ENCODE peak calls at places on chromosome 19, in four cellular contexts. A is pancreas, L is uterus, P is colonic mucosa. E is an unnamed sample.

GRCh38 chr19:43934055-43934984 is 762 bp downstream of the ZNF45 start:
- DNase-seq in A (no peak), L (no peak), P (no peak), E (no peak)

GRCh38 chr19:5621311-5621944 is 1.1 kb downstream of the SAFB2 start:
- DNase-seq in A (peak; percentile 32), L (peak; percentile 72), P (peak; percentile 27), E (no peak)

GRCh38 chr19:41753936-41754529 is 1.3 kb upstream of the CEACAM6 start:
- DNase-seq in A (peak; percentile 68), L (no peak), P (peak; percentile 86), E (peak; percentile 48)

GRCh38 chr19:39428309-39429112 is 7.2 kb downstream of the RPS16 start:
- DNase-seq in A (peak; percentile 43), L (peak; percentile 82), P (peak; percentile 25), E (peak; percentile 81)

GRCh38 chr19:47663911-47664771 is 49.1 kb upstream of the EHD2 start:
- DNase-seq in A (peak; percentile 36), L (peak; percentile 82), P (peak; percentile 44), E (peak; percentile 90)

GRCh38 chr19:17522988-17523872 is 11.8 kb downstream of the PGLS start:
- DNase-seq in A (no peak), L (no peak), P (peak; percentile 56), E (peak; percentile 77)

GRCh38 chr19:50897612-50898011 is 13.6 kb downstream of the KLK4 start:
- DNase-seq in A (no peak), L (no peak), P (no peak), E (no peak)

GRCh38 chr19:19270749-19271571 is 2.1 kb downstream of the TM6SF2 start:
- DNase-seq in A (no peak), L (no peak), P (no peak), E (no peak)

GRCh38 chr19:28359819-28360414 is 853.0 kb downstream of the UQCRFS1 start:
- DNase-seq in A (no peak), L (no peak), P (no peak), E (no peak)

GRCh38 chr19:7242601-7243258 is 51.5 kb downstream of the INSR start:
- DNase-seq in A (no peak), L (no peak), P (no peak), E (no peak)

GRCh38 chr19:30268601-30269000 is 103.6 kb upstream of the ZNF536 start:
- DNase-seq in A (no peak), L (no peak), P (no peak), E (no peak)

GRCh38 chr19:49799798-49800376 is 13.2 kb downstream of the FUZ start:
- DNase-seq in A (no peak), L (no peak), P (no peak), E (no peak)

GRCh38 chr19:49801401-49801888 is 11.6 kb downstream of the FUZ start:
- DNase-seq in A (no peak), L (peak; percentile 40), P (no peak), E (no peak)

GRCh38 chr19:49801966-49802661 is 11.0 kb downstream of the FUZ start:
- DNase-seq in A (peak; percentile 68), L (peak; percentile 93), P (peak; percentile 79), E (peak; percentile 96)

GRCh38 chr19:49799271-49799797 is 13.8 kb downstream of the FUZ start:
- DNase-seq in A (no peak), L (no peak), P (no peak), E (no peak)

GRCh38 chr19:49800771-49801170 is 12.3 kb downstream of the FUZ start:
- DNase-seq in A (no peak), L (no peak), P (no peak), E (no peak)
- TF ChIP-seq CTCF in A (no peak), L (no peak), P (no peak), E (no peak)

DNA sequence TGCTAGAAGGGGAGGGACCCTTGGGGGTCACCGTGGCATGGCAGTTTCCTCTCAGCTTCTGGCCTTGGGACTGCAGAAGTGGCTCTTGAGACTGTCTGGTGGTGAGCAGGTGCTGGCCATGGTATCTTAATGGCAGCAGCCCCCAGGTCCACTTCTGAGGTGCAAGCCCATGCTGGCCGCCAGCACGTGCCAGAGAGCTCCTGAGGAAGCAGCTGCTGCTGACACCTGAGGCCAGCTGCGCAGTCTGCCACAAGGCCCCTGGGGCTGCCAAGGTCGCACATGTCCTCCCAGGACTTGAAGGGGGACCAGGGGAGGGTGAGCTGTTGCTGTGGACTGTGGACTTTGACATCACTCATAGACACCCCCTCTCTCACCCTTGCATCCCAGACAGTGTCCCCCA is 48.0 kb downstream of the NFIX start:
- DNase-seq in A (no peak), L (no peak), P (no peak), E (no peak)
- H3K27ac ChIP-seq in A (no peak overlapping the region), L (no peak overlapping the region), P (no peak overlapping the region), E (peak overlapping the region; percentile 99)

DNA sequence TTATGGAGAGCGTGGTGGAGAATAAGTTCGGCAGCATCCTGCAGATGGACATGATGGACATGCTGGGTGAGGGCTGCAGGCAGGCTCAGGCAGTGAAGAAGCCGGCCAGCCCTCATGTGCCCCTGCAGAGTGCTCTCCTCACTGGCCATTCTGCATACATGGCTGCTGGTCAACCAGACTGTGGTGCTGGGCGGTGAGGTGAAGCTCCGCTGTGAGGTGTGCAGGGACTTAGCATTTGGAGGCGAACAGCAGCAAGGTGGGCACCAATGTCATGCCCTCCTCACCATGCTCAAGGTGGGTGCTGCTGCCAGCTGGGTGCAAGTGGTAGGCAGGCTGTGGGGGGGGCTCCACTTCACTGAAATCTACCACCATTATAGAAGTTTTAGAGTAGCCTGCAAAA is 5.7 kb upstream of the ZNF492 start:
- DNase-seq in A (no peak), L (no peak), P (no peak), E (no peak)
- H3K4me1 ChIP-seq in A (no peaks in the 10 kb centered on the region), L (no peaks in the 10 kb centered on the region), P (no peaks in the 10 kb centered on the region), E (no peaks in the 10 kb centered on the region)

GRCh38 chr19:2690856-2691255 is 11.6 kb downstream of the GNG7 start:
- DNase-seq in A (no peak), L (no peak), P (no peak), E (no peak)

GRCh38 chr19:2685204-2685704 is 17.2 kb downstream of the GNG7 start:
- DNase-seq in A (no peak), L (no peak), P (no peak), E (no peak)

GRCh38 chr19:2683430-2683995 is 19.0 kb downstream of the GNG7 start:
- DNase-seq in A (no peak), L (no peak), P (no peak), E (no peak)

GRCh38 chr19:2680808-2681207 is 21.7 kb downstream of the GNG7 start:
- DNase-seq in A (no peak), L (no peak), P (no peak), E (no peak)

DNA sequence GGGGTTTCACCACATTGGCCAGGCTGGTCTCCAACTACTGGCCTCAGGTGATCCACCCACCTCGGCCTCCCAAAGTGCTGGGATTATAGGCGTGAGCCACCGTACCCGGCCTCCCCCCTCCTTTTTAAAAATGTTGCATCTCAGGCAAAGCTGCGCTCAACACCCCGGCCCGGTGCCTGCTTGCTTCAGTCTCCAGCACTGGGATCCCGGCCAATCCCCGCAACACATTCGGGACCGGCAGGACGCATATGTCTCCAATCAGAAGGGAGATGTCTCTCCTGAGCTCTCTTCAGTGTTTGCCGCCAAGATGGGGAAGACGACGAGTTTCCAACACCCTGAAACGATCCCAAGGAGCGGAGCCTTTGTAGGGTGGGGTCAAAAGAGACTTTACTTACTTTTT is 16.1 kb downstream of the GNG7 start:
- DNase-seq in A (no peak), L (no peak), P (no peak), E (no peak)
- TF ChIP-seq CTCF in A (no peak), L (no peak), P (no peak), E (no peak)

E was measured in tibial artery.